ENCODE peak calls at places on chromosomes 7 and 10, in nine cellular contexts. D, S, H, F, N, L, E, X and J are unnamed samples.

GRCh38 chr7:135512135-135512887 is 2.4 kb upstream of the CNOT4 start:
- DNase-seq in D (no peak), S (peak), H (peak), F (peak), N (peak), L (peak), E (no peak), X (peak), J (no peak)

GRCh38 chr7:144568234-144568633 is 164.7 kb upstream of the NOBOX start:
- DNase-seq in D (no peak), S (no peak), H (no peak), F (no peak), N (no peak), L (no peak), E (no peak), X (no peak), J (no peak)

GRCh38 chr10:116669832-116670644 is 49.3 kb downstream of the PNLIPRP2 start:
- DNase-seq in D (no peak), S (no peak), H (peak), F (no peak), N (no peak), L (peak), E (peak), X (no peak), J (no peak)

GRCh38 chr7:151930026-151930653 is 26.1 kb upstream of the GALNTL5 start:
- DNase-seq in D (no peak), S (no peak), H (no peak), F (no peak), N (no peak), L (no peak), E (no peak), X (no peak), J (no peak)

GRCh38 chr7:68629-69028 is 123.7 kb upstream of the FAM20C start:
- DNase-seq in D (peak), S (no peak), H (peak), F (no peak), N (no peak), L (peak), E (no peak), X (no peak), J (no peak)

GRCh38 chr10:100740476-100741341 is 4.7 kb upstream of the PAX2 start:
- DNase-seq in D (no peak), S (no peak), H (no peak), F (no peak), N (no peak), L (peak), E (peak), X (no peak), J (no peak)

GRCh38 chr10:125411724-125412123 is 251.4 kb upstream of the CTBP2 start:
- DNase-seq in D (no peak), S (no peak), H (peak), F (no peak), N (no peak), L (no peak), E (no peak), X (no peak), J (no peak)

GRCh38 chr10:123808873-123809272 is 82.7 kb downstream of the CPXM2 start:
- DNase-seq in D (no peak), S (no peak), H (peak), F (no peak), N (no peak), L (no peak), E (no peak), X (no peak), J (no peak)

GRCh38 chr7:41039386-41040315 is 663.2 kb downstream of the INHBA start:
- DNase-seq in D (no peak), S (no peak), H (no peak), F (no peak), N (no peak), L (no peak), E (no peak), X (no peak), J (no peak)

GRCh38 chr7:9091282-9091681 is 657.9 kb downstream of the NXPH1 start:
- DNase-seq in D (no peak), S (no peak), H (no peak), F (no peak), N (no peak), L (peak), E (no peak), X (no peak), J (no peak)

GRCh38 chr10:88386878-88387773 is 196.0 kb downstream of the RNLS start:
- DNase-seq in D (no peak), S (no peak), H (peak), F (peak), N (no peak), L (peak), E (peak), X (no peak), J (no peak)

GRCh38 chr7:36112969-36113368 is 40.1 kb upstream of the EEPD1 start:
- DNase-seq in D (no peak), S (no peak), H (no peak), F (no peak), N (no peak), L (no peak), E (no peak), X (no peak), J (no peak)

GRCh38 chr7:67917118-67917755 is 920.6 kb downstream of the TYW1 start:
- DNase-seq in D (no peak), S (no peak), H (no peak), F (no peak), N (no peak), L (no peak), E (peak), X (no peak), J (no peak)

GRCh38 chr7:141348728-141349127 is 202.5 kb upstream of the AGK start:
- DNase-seq in D (no peak), S (no peak), H (no peak), F (no peak), N (no peak), L (no peak), E (no peak), X (no peak), J (no peak)

GRCh38 chr7:141355057-141355456 is 196.2 kb upstream of the AGK start:
- DNase-seq in D (no peak), S (no peak), H (peak), F (peak), N (no peak), L (no peak), E (no peak), X (no peak), J (no peak)

GRCh38 chr7:141349804-141350203 is 201.4 kb upstream of the AGK start:
- DNase-seq in D (no peak), S (no peak), H (no peak), F (no peak), N (no peak), L (no peak), E (no peak), X (no peak), J (no peak)

GRCh38 chr7:141354251-141354650 is 197.0 kb upstream of the AGK start:
- DNase-seq in D (no peak), S (no peak), H (peak), F (no peak), N (no peak), L (no peak), E (no peak), X (no peak), J (no peak)

GRCh38 chr7:141351175-141351574 is 200.0 kb upstream of the AGK start:
- DNase-seq in D (no peak), S (no peak), H (no peak), F (no peak), N (no peak), L (no peak), E (no peak), X (no peak), J (no peak)
- H3K27ac ChIP-seq in D (no peak), S (no peak), H (no peak), F (no peak), N (no peak), L (no peak), E (no peak), X (no peak), J (no peak)

GRCh38 chr10:61866700-61867368 is 34.7 kb upstream of the ARID5B start:
- DNase-seq in D (no peak), S (no peak), H (no peak), F (no peak), N (no peak), L (no peak), E (no peak), X (no peak), J (no peak)
- H3K27ac ChIP-seq in D (no peak), S (peak), H (no peak), F (no peak), N (no peak), L (no peak), E (no peak), X (no peak), J (no peak)

GRCh38 chr10:8594711-8595110 is 540.2 kb downstream of the GATA3 start:
- DNase-seq in D (no peak), S (no peak), H (no peak), F (no peak), N (no peak), L (no peak), E (no peak), X (no peak), J (no peak)

GRCh38 chr10:8594176-8594575 is 539.7 kb downstream of the GATA3 start:
- DNase-seq in D (no peak), S (no peak), H (no peak), F (no peak), N (no peak), L (no peak), E (no peak), X (no peak), J (no peak)

GRCh38 chr10:8591619-8592018 is 537.1 kb downstream of the GATA3 start:
- DNase-seq in D (no peak), S (no peak), H (no peak), F (no peak), N (no peak), L (no peak), E (no peak), X (no peak), J (no peak)

GRCh38 chr10:8596929-8597472 is 542.5 kb downstream of the GATA3 start:
- DNase-seq in D (no peak), S (no peak), H (no peak), F (no peak), N (no peak), L (no peak), E (no peak), X (no peak), J (no peak)

DNA sequence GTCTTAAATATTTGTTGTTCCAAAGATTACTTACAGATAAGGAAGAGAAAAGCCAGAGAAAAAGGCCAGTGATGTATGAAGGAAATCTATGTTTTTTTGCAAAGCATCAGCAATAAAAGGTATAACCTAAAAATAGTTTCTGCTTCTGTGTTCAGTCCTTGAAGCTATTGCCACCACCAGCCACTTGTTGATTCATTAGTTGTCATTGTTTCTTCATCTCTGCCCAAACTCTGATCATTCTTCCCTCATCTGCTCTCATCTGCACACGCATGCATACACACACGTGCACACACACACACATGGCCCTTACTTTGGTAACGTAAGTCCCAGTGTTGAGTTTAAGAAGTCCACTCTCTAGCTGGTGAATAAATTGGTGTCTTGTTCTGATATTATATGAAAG is 540.7 kb downstream of the GATA3 start:
- DNase-seq in D (no peak), S (no peak), H (no peak), F (no peak), N (no peak), L (no peak), E (no peak), X (no peak), J (no peak)
- H3K27ac ChIP-seq in D (no peak), S (no peak), H (no peak), F (no peak), N (no peak), L (no peak), E (no peak), X (no peak), J (no peak)

GRCh38 chr10:119754085-119754484 is 28.2 kb downstream of the INPP5F start:
- DNase-seq in D (no peak), S (no peak), H (no peak), F (no peak), N (no peak), L (no peak), E (no peak), X (no peak), J (no peak)
- H3K27ac ChIP-seq in D (no peak), S (no peak), H (no peak), F (no peak), N (no peak), L (no peak), E (no peak), X (no peak), J (no peak)

GRCh38 chr7:130930260-130930659 is 196.3 kb upstream of the KLF14 start:
- DNase-seq in D (no peak), S (no peak), H (no peak), F (no peak), N (peak), L (no peak), E (no peak), X (no peak), J (no peak)
- H3K27ac ChIP-seq in D (no peak), S (no peak), H (peak), F (peak), N (peak), L (no peak), E (no peak), X (no peak), J (peak)

GRCh38 chr7:118245267-118246040 is 20.9 kb downstream of the ANKRD7 start:
- DNase-seq in D (no peak), S (no peak), H (peak), F (peak), N (no peak), L (no peak), E (no peak), X (no peak), J (no peak)

GRCh38 chr7:118239014-118239413 is 14.5 kb downstream of the ANKRD7 start:
- DNase-seq in D (no peak), S (no peak), H (no peak), F (no peak), N (no peak), L (peak), E (peak), X (no peak), J (no peak)

DNA sequence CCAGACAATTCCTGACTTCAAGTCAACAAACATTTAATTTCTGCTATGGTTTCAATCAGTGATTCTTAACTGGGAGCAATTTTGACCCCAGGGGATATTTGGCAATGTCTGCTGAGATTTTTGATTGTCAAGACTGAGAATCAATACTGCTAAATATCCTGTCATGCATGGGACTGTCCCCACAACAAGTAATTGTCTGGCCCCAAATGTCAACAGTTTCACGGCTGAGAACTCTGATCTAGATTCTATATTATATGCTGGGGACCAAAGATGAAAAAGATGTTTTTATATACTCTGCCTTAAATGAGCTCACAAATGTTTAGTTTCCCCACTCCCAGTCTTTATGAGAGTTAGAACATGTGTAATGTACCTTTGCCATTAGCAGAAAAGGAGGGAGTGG is 19.2 kb downstream of the ANKRD7 start:
- DNase-seq in D (no peak), S (no peak), H (no peak), F (no peak), N (no peak), L (no peak), E (no peak), X (no peak), J (no peak)
- H3K27ac ChIP-seq in D (no peak), S (no peak), H (no peak), F (no peak), N (no peak), L (no peak), E (no peak), X (no peak), J (no peak)